ENCODE peak calls at places on chromosome 4, in nine cellular contexts. Q, U, A, E, O, G, S, Y and P are unnamed samples.
A peak's percentile ranks its signal among the peaks of the same experiment; 100 is the strongest.

GRCh38 chr4:170979736-170980135 is 833.5 kb upstream of the GALNTL6 start:
- DNase-seq in G (no peak), E (no peak), O (no peak), A (peak; percentile 1), U (no peak), S (no peak), Q (no peak), Y (no peak), P (no peak)

GRCh38 chr4:77349796-77350195 is 192.8 kb downstream of the CCNG2 start:
- DNase-seq in S (no peak), U (peak; percentile 96), O (no peak), A (no peak), Q (peak; percentile 70), Y (no peak), G (peak; percentile 55), E (no peak), P (no peak)

GRCh38 chr4:4851081-4851480 is 8.4 kb upstream of the MSX1 start:
- DNase-seq in A (no peak), S (no peak), Q (no peak), U (no peak), O (no peak), Y (no peak), G (no peak), E (no peak), P (no peak)

GRCh38 chr4:38015886-38016515 is 55.8 kb downstream of the PTTG2 start:
- DNase-seq in O (no peak), U (no peak), Y (no peak), S (no peak), E (no peak), A (no peak), G (peak; percentile 62), Q (peak; percentile 17), P (peak; percentile 41)

GRCh38 chr4:150209140-150209829 is 131.0 kb downstream of the DCLK2 start:
- DNase-seq in O (no peak), S (no peak), G (peak; percentile 64), U (peak; percentile 52), A (peak; percentile 69), Y (peak; percentile 42), Q (peak; percentile 75), E (peak; percentile 37), P (no peak)

GRCh38 chr4:173448919-173449641 is 50.2 kb upstream of the SCRG1 start:
- DNase-seq in Q (no peak), E (no peak), A (no peak), U (no peak), G (no peak), Y (no peak), S (no peak), O (no peak), P (no peak)

GRCh38 chr4:34731045-34731444 is 1513.3 kb downstream of the ARAP2 start:
- DNase-seq in Y (no peak), E (peak; percentile 11), A (no peak), G (no peak), S (no peak), U (peak; percentile 54), O (no peak), Q (peak; percentile 64), P (no peak)

GRCh38 chr4:165328101-165328425 is 594 bp downstream of the MSMO1 start:
- DNase-seq in Q (no peak), Y (no peak), U (no peak), A (peak; percentile 11), O (no peak), E (no peak), S (no peak), G (peak; percentile 28), P (no peak)

GRCh38 chr4:17709760-17710068 is 71.7 kb downstream of the FAM184B start:
- DNase-seq in S (no peak), Y (no peak), G (no peak), A (no peak), O (no peak), E (no peak), U (no peak), Q (no peak), P (no peak)

GRCh38 chr4:55004831-55005230 is 120.6 kb downstream of the KDR start:
- DNase-seq in Y (no peak), A (no peak), E (no peak), S (no peak), G (peak; percentile 2), O (no peak), U (no peak), Q (peak; percentile 4), P (no peak)

GRCh38 chr4:36785965-36786364 is 458.6 kb upstream of the NWD2 start:
- DNase-seq in Q (no peak), U (no peak), Y (no peak), O (no peak), S (no peak), A (no peak), G (no peak), E (no peak), P (no peak)

GRCh38 chr4:106414366-106414765 is 45.8 kb upstream of the GIMD1 start:
- DNase-seq in S (no peak), O (no peak), G (no peak), A (no peak), U (peak; percentile 76), Y (no peak), E (no peak), Q (peak; percentile 48), P (no peak)

GRCh38 chr4:891747-892146 is 40.4 kb downstream of the GAK start:
- DNase-seq in Q (no peak), E (no peak), S (no peak), U (no peak), A (no peak), Y (no peak), G (no peak), O (no peak), P (no peak)

GRCh38 chr4:113958766-113959540 is 20.5 kb downstream of the ARSJ start:
- DNase-seq in U (peak; percentile 96), G (peak; percentile 96), S (peak; percentile 94), Y (no peak), O (no peak), A (peak; percentile 83), E (peak; percentile 97), Q (peak; percentile 93), P (peak; percentile 92)

GRCh38 chr4:89056953-89057398 is at the start of gene FAM13A:
- DNase-seq in E (peak; percentile 91), Q (peak; percentile 96), O (peak; percentile 55), S (peak; percentile 73), A (peak; percentile 94), U (peak; percentile 95), G (peak; percentile 97), Y (peak; percentile 75), P (peak; percentile 91)
- H3K4me3 ChIP-seq in E (peak within 1 kb of the TSS; percentile 58), Q (peak within 1 kb of the TSS; percentile 67), O (no peak within 1 kb of the TSS), S (peak within 1 kb of the TSS; percentile 39), A (peak within 1 kb of the TSS; percentile 57), U (peak within 1 kb of the TSS; percentile 25), G (peak within 1 kb of the TSS; percentile 62), Y (peak within 1 kb of the TSS; percentile 19), P (peak within 1 kb of the TSS; percentile 59)

DNA sequence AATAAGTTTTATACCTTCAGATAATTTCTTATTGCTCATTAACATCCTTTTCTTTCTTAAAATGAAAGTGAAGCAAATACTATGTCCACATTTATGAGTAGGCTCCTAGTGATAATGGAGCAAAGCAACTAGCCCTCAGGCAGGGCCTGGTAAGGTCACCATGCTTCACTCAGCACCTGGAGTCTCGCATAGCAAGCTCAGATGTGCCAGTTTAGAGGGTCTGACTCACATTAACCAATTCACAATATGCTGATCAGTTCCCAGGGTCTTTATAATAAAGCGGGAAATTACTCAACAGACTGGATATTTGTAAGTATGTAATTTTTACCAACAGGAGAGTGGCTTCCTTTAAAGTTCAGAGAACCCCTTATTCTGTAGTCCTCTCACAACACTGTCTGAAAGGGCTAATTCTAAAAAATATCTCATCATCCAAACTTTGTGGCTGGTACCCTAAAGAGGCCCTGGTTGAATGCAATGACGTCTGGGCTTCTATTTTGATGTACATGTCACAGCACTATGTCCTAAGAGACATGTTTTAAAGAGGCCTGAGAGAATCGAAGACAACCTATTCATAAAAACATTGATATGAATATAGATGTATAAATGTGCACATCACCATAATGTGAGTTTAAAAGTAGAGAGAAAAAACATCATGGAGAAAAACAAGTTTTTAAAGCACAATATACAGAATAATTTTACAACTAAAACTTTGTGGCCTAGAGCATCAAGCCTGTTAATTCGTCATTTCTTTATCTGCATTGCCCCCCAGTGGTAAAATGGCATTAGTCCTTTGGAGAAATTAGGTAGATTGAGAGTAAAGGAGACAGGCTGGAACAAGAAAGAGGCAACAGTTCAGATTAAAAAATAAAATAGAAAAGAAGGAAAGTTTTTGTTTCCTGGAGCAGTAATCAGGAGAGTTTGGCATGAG is 44.3 kb downstream of the IL21 start:
- DNase-seq in A (peak; percentile 35), Q (peak; percentile 71), G (peak; percentile 45), Y (peak; percentile 65), U (peak; percentile 52), S (no peak), E (no peak), O (no peak), P (no peak)
- TF ChIP-seq CTCF in A (peak; percentile 60), Q (peak; percentile 52), G (peak; percentile 68), Y (peak; percentile 74), U (peak; percentile 38), S (peak; percentile 61), E (peak; percentile 43), O (no peak), P (peak; percentile 39)

GRCh38 chr4:20431422-20432014 is 179.8 kb downstream of the SLIT2 start:
- DNase-seq in O (no peak), S (no peak), E (no peak), U (no peak), A (no peak), Y (no peak), Q (no peak), G (no peak), P (no peak)
- H3K4me3 ChIP-seq in O (no peak overlapping the region), S (no peak overlapping the region), E (no peak overlapping the region), U (no peak overlapping the region), A (no peak overlapping the region), Y (no peak overlapping the region), Q (no peak overlapping the region), G (no peak overlapping the region), P (no peak overlapping the region)

DNA sequence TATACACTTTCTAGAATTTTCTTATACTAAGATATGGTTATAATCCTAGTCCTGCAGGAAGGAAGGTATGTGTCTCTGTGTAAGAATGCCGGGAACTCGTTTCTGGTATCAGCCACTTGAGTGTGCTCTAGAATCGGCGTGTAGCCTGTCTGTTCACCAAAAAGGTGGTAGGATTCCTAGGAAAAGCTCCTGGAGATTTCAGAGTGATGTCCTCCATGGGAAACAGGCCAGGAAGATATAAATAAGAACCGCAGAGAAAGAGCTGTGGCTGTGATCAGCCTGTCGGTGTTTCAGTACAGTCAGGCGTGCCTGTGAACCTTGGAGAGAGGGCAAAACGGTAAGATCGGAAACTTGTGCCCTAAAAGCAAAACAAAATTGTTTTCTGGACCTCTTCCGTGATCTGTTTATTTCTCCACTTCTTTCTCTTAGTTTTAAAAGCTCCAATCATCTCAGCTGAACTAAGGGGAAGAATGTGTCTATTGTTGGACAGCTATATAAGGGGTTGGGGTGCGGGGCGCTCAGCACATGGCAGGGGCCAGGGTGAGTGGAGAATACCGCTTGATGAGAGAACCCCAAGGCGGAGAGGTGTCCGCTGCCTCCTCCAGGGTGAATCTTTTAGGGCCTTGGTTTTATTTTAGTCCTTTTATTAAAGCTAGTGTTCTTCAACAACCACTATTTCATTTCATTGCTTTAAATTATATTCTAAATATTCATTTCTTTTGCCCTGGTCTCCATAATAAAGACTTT is 303.8 kb upstream of the TENM3 start:
- DNase-seq in G (peak; percentile 12), A (peak; percentile 9), Y (no peak), U (no peak), S (no peak), Q (no peak), O (no peak), E (no peak), P (no peak)
- TF ChIP-seq CTCF in G (no peak), A (no peak), Y (no peak), U (no peak), S (no peak), Q (no peak), O (no peak), E (no peak), P (no peak)